ENCODE peak calls at places on chromosomes 3 and 15, in seven cellular contexts. P is tibial artery, A is RWPE2, H is fibroblast of lung, B is PC-9, U is adrenal gland, K is IMR-90. O is an unnamed sample.

GRCh38 chr3:99768808-99769501 is 48.7 kb upstream of the CMSS1 start:
- DNase-seq in B (no peak), A (no peak), H (no peak), P (no peak), U (no peak), K (no peak), O (no peak)

GRCh38 chr3:109973733-109974132 is 636.4 kb upstream of the DPPA4 start:
- DNase-seq in A (no peak), P (no peak), B (no peak), H (peak; percentile 8), U (no peak), K (peak; percentile 15), O (no peak)

GRCh38 chr3:70053293-70053692 is 53.8 kb downstream of the SAMMSON start:
- DNase-seq in U (no peak), H (no peak), P (no peak), B (no peak), A (no peak), K (no peak), O (no peak)

GRCh38 chr3:107024481-107025153 is 352.6 kb upstream of the CCDC54 start:
- DNase-seq in B (no peak), K (no peak), U (no peak), H (no peak), A (no peak), P (no peak), O (no peak)

GRCh38 chr3:168981396-168981795 is 682.1 kb downstream of the MECOM start:
- DNase-seq in P (no peak), A (no peak), K (peak; percentile 25), U (no peak), H (peak; percentile 34), B (no peak), O (no peak)

GRCh38 chr3:185744997-185745843 is 79.6 kb downstream of the IGF2BP2 start:
- DNase-seq in P (no peak), K (peak; percentile 96), U (no peak), A (peak; percentile 78), H (peak; percentile 51), B (peak; percentile 64), O (no peak)

GRCh38 chr15:82314769-82315518 is 34.3 kb downstream of the GOLGA6L10 start:
- DNase-seq in B (no peak), U (no peak), A (peak; percentile 53), K (no peak), H (no peak), P (peak; percentile 49), O (no peak)

GRCh38 chr3:160447544-160447943 is 2.0 kb downstream of the TRIM59 start:
- DNase-seq in A (no peak), P (no peak), U (no peak), H (peak; percentile 67), K (peak; percentile 52), B (no peak), O (no peak)

GRCh38 chr3:69115731-69116130 is 6.7 kb downstream of the LMOD3 start:
- DNase-seq in U (no peak), P (no peak), K (peak; percentile 78), A (no peak), B (no peak), H (peak; percentile 84), O (no peak)

GRCh38 chr15:48722764-48723661 is 77.5 kb upstream of the FBN1 start:
- DNase-seq in A (peak; percentile 83), P (no peak), H (peak; percentile 78), K (peak; percentile 94), U (no peak), B (peak; percentile 53), O (no peak)

GRCh38 chr15:92272106-92272505 is 121.6 kb upstream of the ST8SIA2 start:
- DNase-seq in K (no peak), U (no peak), H (no peak), A (no peak), P (no peak), B (no peak), O (no peak)

GRCh38 chr3:194474675-194475074 is 12.1 kb downstream of the ATP13A3 start:
- DNase-seq in K (peak; percentile 44), B (no peak), H (no peak), P (no peak), U (no peak), A (no peak), O (no peak)

GRCh38 chr3:144241381-144241780 is 269.8 kb downstream of the DIPK2A start:
- DNase-seq in H (no peak), U (no peak), P (no peak), B (no peak), K (no peak), A (no peak), O (no peak)

GRCh38 chr3:155393316-155393715 is 99.8 kb upstream of the STRIT1 start:
- DNase-seq in K (no peak), P (no peak), B (no peak), U (no peak), A (no peak), H (no peak), O (no peak)

GRCh38 chr3:55330355-55330754 is 156.8 kb downstream of the WNT5A start:
- DNase-seq in H (peak; percentile 88), P (no peak), B (peak; percentile 70), A (peak; percentile 64), K (peak; percentile 99), U (peak; percentile 16), O (no peak)

GRCh38 chr15:99727733-99728132 is 5.5 kb downstream of the LYSMD4 start:
- DNase-seq in A (no peak), B (no peak), U (no peak), P (no peak), H (no peak), K (no peak), O (no peak)

GRCh38 chr3:125179528-125180240 is 32.9 kb downstream of the SLC12A8 start:
- DNase-seq in B (no peak), K (no peak), U (no peak), H (no peak), P (no peak), A (no peak), O (no peak)

GRCh38 chr3:128383316-128384235 is 83.1 kb downstream of the DNAJB8 start:
- DNase-seq in P (peak; percentile 87), K (peak; percentile 44), A (no peak), H (peak; percentile 43), B (peak; percentile 95), U (peak; percentile 86), O (no peak)

GRCh38 chr15:39471791-39472190 is 109.1 kb upstream of the THBS1 start:
- DNase-seq in P (no peak), K (peak; percentile 36), U (no peak), A (no peak), B (no peak), H (peak; percentile 19), O (no peak)

GRCh38 chr3:87069021-87069420 is 78.1 kb upstream of the VGLL3 start:
- DNase-seq in K (no peak), H (no peak), A (no peak), B (no peak), U (no peak), P (no peak), O (no peak)

GRCh38 chr3:104796556-104796955 is 570.2 kb upstream of the ALCAM start:
- DNase-seq in P (no peak), B (no peak), U (no peak), K (peak; percentile 76), A (no peak), H (peak; percentile 62), O (no peak)

GRCh38 chr3:100629728-100630127 is 20.3 kb downstream of the ADGRG7 start:
- DNase-seq in P (no peak), B (no peak), U (no peak), H (no peak), A (no peak), K (no peak), O (no peak)

GRCh38 chr3:48406443-48407431 is 23.1 kb downstream of the PLXNB1 start:
- DNase-seq in K (no peak), B (no peak), U (no peak), A (peak; percentile 33), H (no peak), P (peak; percentile 63), O (no peak)

GRCh38 chr15:61479601-61480000 is 250.5 kb upstream of the RORA start:
- DNase-seq in K (no peak), H (peak; percentile 8), U (no peak), A (no peak), B (no peak), P (no peak), O (no peak)

GRCh38 chr15:62306851-62307504 is 141.9 kb upstream of the C2CD4B start:
- DNase-seq in B (peak; percentile 29), U (peak; percentile 40), A (no peak), P (no peak), H (peak; percentile 79), K (peak; percentile 67), O (peak; percentile 96)

GRCh38 chr3:38739396-38739689 is 76.7 kb downstream of the SCN10A start:
- DNase-seq in H (no peak), K (no peak), B (no peak), P (no peak), A (no peak), U (no peak), O (peak; percentile 21)

GRCh38 chr3:38742551-38742950 is 73.5 kb downstream of the SCN10A start:
- DNase-seq in K (no peak), A (no peak), U (no peak), H (no peak), B (no peak), P (no peak), O (no peak)

GRCh38 chr3:38739931-38740330 is 76.1 kb downstream of the SCN10A start:
- DNase-seq in K (no peak), H (no peak), A (no peak), P (no peak), U (no peak), B (no peak), O (no peak)

GRCh38 chr3:38738630-38739395 is 77.2 kb downstream of the SCN10A start:
- DNase-seq in P (no peak), H (peak; percentile 41), K (peak; percentile 28), B (peak; percentile 13), U (peak; percentile 24), A (no peak), O (peak; percentile 96)
- TF ChIP-seq CTCF in P (peak; percentile 6), H (peak; percentile 81), K (peak; percentile 59), B (peak; percentile 48), U (no peak), A (no peak), O (peak; percentile 94)

DNA sequence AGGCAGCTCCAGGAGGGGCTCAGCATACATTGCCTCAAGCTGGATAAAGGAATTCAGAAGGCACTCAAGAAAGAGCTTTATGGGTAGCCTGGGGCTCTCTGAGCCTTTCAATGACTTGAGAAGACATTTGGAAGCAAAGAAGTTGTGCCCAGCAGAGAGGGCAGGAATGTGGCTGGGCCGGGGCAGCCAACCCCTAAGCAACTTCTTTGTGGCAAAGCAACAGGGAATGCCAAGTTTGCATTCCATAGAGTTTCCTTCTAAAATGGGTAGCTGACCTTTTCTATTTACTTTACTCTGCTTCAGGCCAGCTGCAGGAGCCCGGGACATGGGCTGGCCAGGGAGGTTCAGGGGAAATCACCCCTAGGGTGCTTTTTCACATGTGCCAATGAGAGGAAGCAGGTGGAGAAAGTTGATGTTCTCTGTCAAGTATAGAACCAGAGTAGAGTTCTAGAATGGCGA is 45.6 kb downstream of the CCDC12 start:
- DNase-seq in A (no peak), H (no peak), B (peak; percentile 88), U (no peak), K (no peak), P (peak; percentile 63), O (no peak)
- H3K4me1 ChIP-seq in A (peaks cover 48% of the 10 kb centered on the region), H (peaks cover 40% of the 10 kb centered on the region), B (peaks cover 76% of the 10 kb centered on the region), U (peaks cover 96% of the 10 kb centered on the region), K (peaks cover 42% of the 10 kb centered on the region), P (peaks cover 6% of the 10 kb centered on the region), O (peaks cover 8% of the 10 kb centered on the region)

GRCh38 chr3:123444744-123445143 is 4.1 kb downstream of the ADCY5 start:
- DNase-seq in P (no peak), B (no peak), A (no peak), K (no peak), H (no peak), U (no peak), O (no peak)
- TF ChIP-seq CTCF in P (peak; percentile 7), B (no peak), A (no peak), K (no peak), H (no peak), U (no peak), O (peak; percentile 24)

GRCh38 chr15:73987646-73988045 is 4.4 kb downstream of the STOML1 start:
- DNase-seq in P (no peak), K (no peak), U (no peak), H (no peak), A (no peak), B (no peak), O (no peak)
- H3K4me1 ChIP-seq in P (peaks cover 3% of the 10 kb centered on the region), K (peaks cover 48% of the 10 kb centered on the region), U (peaks cover 81% of the 10 kb centered on the region), H (peaks cover 61% of the 10 kb centered on the region), A (peaks cover 66% of the 10 kb centered on the region), B (peaks cover 59% of the 10 kb centered on the region), O (no peaks in the 10 kb centered on the region)